ENCODE peak calls at places on chromosomes 5 and 9, in five cellular contexts. I is adrenal gland, O is tibial artery, M is endodermal cell, W is body of pancreas. Y is an unnamed sample.
A peak's percentile ranks its signal among the peaks of the same experiment; 100 is the strongest.

GRCh38 chr5:177473461-177473991 is at the start of gene DBN1:
- DNase-seq in I (no peak), O (peak; percentile 80), M (peak; percentile 84), W (peak; percentile 53), Y (peak; percentile 87)

GRCh38 chr5:158054388-158055092 is 195.6 kb upstream of the CLINT1 start:
- DNase-seq in I (peak; percentile 46), O (no peak), M (no peak), W (peak; percentile 19), Y (no peak)

GRCh38 chr5:95142145-95142544 is 142.7 kb downstream of the MCTP1 start:
- DNase-seq in I (no peak), O (no peak), M (no peak), W (no peak), Y (no peak)

GRCh38 chr9:86321373-86321772 is 32.8 kb downstream of the TUT7 start:
- DNase-seq in I (peak; percentile 52), O (no peak), M (no peak), W (no peak), Y (peak; percentile 97)

GRCh38 chr9:133595910-133596309 is 13.3 kb downstream of the FAM163B start:
- DNase-seq in I (no peak), O (no peak), M (no peak), W (no peak), Y (no peak)

GRCh38 chr5:146072595-146072994 is 32.8 kb downstream of the PLAC8L1 start:
- DNase-seq in I (no peak), O (no peak), M (peak; percentile 63), W (no peak), Y (no peak)

GRCh38 chr5:3594514-3595101 is 1.0 kb upstream of the IRX1 start:
- DNase-seq in I (no peak), O (no peak), M (peak; percentile 84), W (no peak), Y (no peak)

GRCh38 chr5:170477906-170478305 is 25.9 kb upstream of the KCNIP1 start:
- DNase-seq in I (no peak), O (no peak), M (no peak), W (no peak), Y (no peak)

GRCh38 chr9:76926324-76926731 is 20.4 kb upstream of the PRUNE2 start:
- DNase-seq in I (no peak), O (peak; percentile 75), M (no peak), W (no peak), Y (peak; percentile 80)

GRCh38 chr5:77876862-77877502 is 100.8 kb upstream of the TBCA start:
- DNase-seq in I (no peak), O (no peak), M (no peak), W (no peak), Y (peak; percentile 18)

GRCh38 chr9:86723351-86723750 is 224.0 kb downstream of the GAS1 start:
- DNase-seq in I (no peak), O (no peak), M (peak; percentile 49), W (no peak), Y (no peak)

GRCh38 chr9:117734523-117735314 is 30.5 kb downstream of the TLR4 start:
- DNase-seq in I (no peak), O (no peak), M (no peak), W (no peak), Y (peak; percentile 48)

GRCh38 chr5:109410389-109411174 is 808 bp upstream of the PJA2 start:
- DNase-seq in I (peak; percentile 86), O (peak; percentile 87), M (peak; percentile 90), W (peak; percentile 82), Y (peak; percentile 85)

DNA sequence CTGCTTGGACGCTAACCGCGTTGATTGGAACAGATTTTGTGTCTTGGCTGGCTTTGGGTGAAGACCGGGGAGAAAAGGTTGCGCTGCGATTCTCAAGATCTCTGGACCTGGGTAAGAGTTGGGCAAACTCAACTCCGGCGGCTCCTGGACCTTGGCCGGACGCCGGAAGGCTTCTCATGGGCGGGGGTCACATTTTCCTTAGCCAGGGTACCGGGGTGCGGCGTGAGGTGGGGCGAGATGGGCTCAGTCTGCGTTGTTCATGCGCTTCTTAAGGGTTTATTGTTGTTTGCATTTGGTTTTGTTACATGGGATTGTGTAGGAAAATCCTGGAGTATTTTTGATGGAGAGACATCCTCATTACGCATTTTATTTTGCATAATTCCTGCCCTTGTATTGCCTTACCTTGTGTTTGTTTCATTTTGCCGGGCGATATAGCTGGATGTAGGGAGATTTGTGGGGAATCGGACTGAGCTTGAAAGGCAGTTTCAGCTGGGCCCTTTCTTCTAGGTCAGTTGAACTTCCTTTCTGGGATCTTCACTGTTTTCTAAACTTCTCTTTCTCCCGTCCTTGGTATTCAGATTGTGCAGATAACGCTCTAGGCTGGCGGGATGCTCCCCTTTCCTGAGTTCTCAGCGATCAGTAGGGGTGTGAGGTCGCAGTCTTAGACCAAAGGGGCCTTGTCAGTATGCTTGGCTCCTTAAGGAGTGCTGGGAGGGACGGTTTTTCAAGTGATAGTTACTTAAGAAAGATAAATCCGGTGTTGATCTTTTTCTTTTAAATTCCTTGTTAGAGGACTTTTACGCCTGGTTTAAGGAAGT is 559 bp downstream of the MEGF10 start:
- DNase-seq in I (no peak), O (no peak), M (peak; percentile 72), W (no peak), Y (peak; percentile 10)
- H3K27me3 ChIP-seq in I (peaks cover 7% of the 10 kb centered on the region), O (peaks cover 21% of the 10 kb centered on the region), M (no peaks in the 10 kb centered on the region), W (no peaks in the 10 kb centered on the region), Y (peaks cover 10% of the 10 kb centered on the region)

DNA sequence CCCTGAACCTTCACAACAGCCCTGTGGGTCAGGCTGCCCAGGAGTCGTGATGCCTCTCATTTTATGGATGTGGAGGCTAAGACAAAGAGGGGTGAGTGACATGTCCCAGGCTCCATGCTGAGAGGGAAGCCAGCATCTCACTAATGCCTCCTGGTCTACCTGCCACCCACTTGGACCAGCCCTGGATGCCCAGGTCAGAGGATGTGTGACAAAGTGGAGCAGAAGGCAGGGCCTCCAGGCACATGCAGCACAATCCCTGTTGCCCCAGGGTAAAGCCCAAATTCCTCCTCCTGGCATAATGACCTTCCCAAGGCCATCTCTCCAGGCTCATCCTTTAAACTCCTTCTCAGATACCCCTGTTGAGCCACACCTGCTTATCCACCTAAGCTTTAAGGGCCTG is 51.4 kb upstream of the XPA start:
- DNase-seq in I (no peak), O (no peak), M (no peak), W (no peak), Y (no peak)
- H3K27me3 ChIP-seq in I (no peaks in the 10 kb centered on the region), O (no peaks in the 10 kb centered on the region), M (peaks cover 17% of the 10 kb centered on the region), W (no peaks in the 10 kb centered on the region), Y (peaks cover 51% of the 10 kb centered on the region)

GRCh38 chr9:840343-840742 is 1.2 kb upstream of the DMRT1 start:
- DNase-seq in I (no peak), O (no peak), M (peak; percentile 67), W (no peak), Y (no peak)

GRCh38 chr9:847505-847904 is 6.0 kb downstream of the DMRT1 start:
- DNase-seq in I (no peak), O (no peak), M (no peak), W (no peak), Y (no peak)

GRCh38 chr9:846852-847251 is 5.4 kb downstream of the DMRT1 start:
- DNase-seq in I (peak; percentile 24), O (no peak), M (peak; percentile 68), W (no peak), Y (no peak)

GRCh38 chr9:842918-843468 is 1.5 kb downstream of the DMRT1 start:
- DNase-seq in I (no peak), O (no peak), M (peak; percentile 74), W (no peak), Y (no peak)

DNA sequence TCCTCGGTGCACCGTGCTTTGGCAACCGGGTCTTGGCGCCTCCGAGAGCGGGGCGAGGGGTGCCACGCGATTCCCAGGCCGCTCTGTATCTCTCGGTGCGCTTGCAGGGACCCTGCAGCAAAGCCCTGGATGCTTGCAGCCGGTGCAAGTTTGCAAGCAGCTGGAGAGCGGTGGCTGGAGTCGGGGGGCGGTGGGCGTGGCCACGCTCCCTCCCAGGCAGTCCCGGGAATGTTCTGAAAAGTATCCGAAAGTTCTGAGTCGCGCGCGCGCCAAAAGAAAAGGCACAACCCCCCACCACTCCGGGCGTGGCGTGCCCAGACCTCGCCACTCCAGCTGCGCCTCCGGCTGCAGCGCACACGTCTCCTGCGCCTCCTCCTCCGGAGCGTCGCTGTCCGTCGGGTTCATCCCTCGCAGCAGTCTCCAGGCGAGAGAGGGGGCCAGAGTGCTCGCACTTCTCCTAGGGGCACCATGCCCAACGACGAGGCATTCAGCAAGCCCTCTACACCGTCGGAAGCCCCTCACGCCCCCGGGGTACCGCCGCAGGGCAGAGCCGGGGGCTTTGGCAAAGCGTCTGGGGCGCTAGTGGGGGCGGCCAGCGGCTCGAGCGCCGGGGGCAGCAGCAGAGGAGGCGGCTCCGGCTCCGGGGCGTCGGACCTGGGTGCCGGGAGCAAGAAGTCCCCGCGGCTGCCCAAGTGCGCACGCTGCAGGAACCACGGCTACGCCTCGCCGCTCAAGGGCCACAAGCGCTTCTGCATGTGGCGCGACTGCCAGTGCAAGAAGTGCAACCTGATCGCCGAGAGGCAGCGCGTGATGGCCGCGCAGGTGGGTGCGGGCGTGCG is at the start of gene DMRT1:
- DNase-seq in I (no peak), O (no peak), M (peak; percentile 78), W (no peak), Y (no peak)
- H3K27me3 ChIP-seq in I (peaks cover 51% of the 10 kb centered on the region), O (peaks cover 64% of the 10 kb centered on the region), M (peaks cover 87% of the 10 kb centered on the region), W (no peaks in the 10 kb centered on the region), Y (peaks cover 44% of the 10 kb centered on the region)

GRCh38 chr5:73297430-73297829 is 124.4 kb downstream of the TMEM174 start:
- DNase-seq in I (no peak), O (no peak), M (no peak), W (no peak), Y (no peak)
- H3K27me3 ChIP-seq in I (peaks cover 60% of the 10 kb centered on the region), O (peaks cover 78% of the 10 kb centered on the region), M (peaks cover 90% of the 10 kb centered on the region), W (no peaks in the 10 kb centered on the region), Y (peaks cover 93% of the 10 kb centered on the region)

DNA sequence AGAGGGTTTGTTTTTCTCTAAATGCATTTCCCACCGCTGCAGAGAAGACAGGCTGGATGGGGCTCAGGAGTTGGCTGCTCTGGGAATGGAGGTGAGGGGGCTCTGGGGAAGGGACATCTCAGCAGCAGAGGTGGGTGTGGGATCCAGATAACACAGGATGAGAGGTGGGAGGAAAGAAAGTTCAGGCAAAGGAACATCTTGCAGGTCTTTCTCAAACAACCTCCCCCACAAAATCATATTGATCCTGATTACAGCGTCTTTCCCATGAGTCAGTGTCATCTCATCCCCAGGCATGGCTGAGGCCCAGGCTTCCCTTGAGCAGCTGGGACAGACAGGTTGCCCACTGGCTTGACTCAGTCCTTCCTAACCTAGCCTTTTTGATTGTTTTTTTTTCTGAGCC is 11.3 kb upstream of the ACSL6 start:
- DNase-seq in I (no peak), O (no peak), M (no peak), W (no peak), Y (no peak)
- H3K27me3 ChIP-seq in I (no peaks in the 10 kb centered on the region), O (peaks cover 17% of the 10 kb centered on the region), M (peaks cover 9% of the 10 kb centered on the region), W (no peaks in the 10 kb centered on the region), Y (peaks cover 27% of the 10 kb centered on the region)

GRCh38 chr5:43019293-43019614 is 20.9 kb downstream of the ANXA2R start:
- DNase-seq in I (no peak), O (no peak), M (no peak), W (no peak), Y (no peak)
- H3K27me3 ChIP-seq in I (no peaks in the 10 kb centered on the region), O (no peaks in the 10 kb centered on the region), M (peaks cover 29% of the 10 kb centered on the region), W (no peaks in the 10 kb centered on the region), Y (no peaks in the 10 kb centered on the region)